ENCODE peak calls at places on chromosome 6, in ten cellular contexts. U, O, L, C, B, R, Z, P, H and E are unnamed samples.

GRCh38 chr6:166572370-166573261 is 13.9 kb downstream of the RAMACL start:
- DNase-seq in P (peak), Z (peak), O (no peak), C (no peak), B (no peak), U (peak), H (no peak), R (no peak), L (no peak), E (no peak)

GRCh38 chr6:12613819-12614218 is 102.7 kb upstream of the PHACTR1 start:
- DNase-seq in O (no peak), P (no peak), R (no peak), L (no peak), Z (no peak), B (no peak), C (no peak), H (no peak), U (peak), E (no peak)

GRCh38 chr6:72552938-72553337 is 68.9 kb upstream of the KCNQ5 start:
- DNase-seq in H (no peak), R (no peak), C (peak), O (no peak), B (no peak), P (peak), L (no peak), U (peak), Z (no peak), E (peak)

GRCh38 chr6:15376900-15377487 is 131.1 kb downstream of the JARID2 start:
- DNase-seq in L (no peak), B (no peak), P (no peak), C (no peak), H (no peak), U (no peak), Z (no peak), R (no peak), O (no peak), E (no peak)

GRCh38 chr6:72826744-72827438 is 205.0 kb downstream of the KCNQ5 start:
- DNase-seq in C (no peak), P (peak), O (no peak), L (no peak), U (peak), Z (no peak), B (no peak), H (no peak), R (no peak), E (peak)

GRCh38 chr6:131451330-131452195 is 121.5 kb upstream of the ARG1 start:
- DNase-seq in P (no peak), C (no peak), H (no peak), B (no peak), U (no peak), L (no peak), Z (no peak), O (no peak), R (no peak), E (no peak)

GRCh38 chr6:140045116-140045515 is 670.7 kb upstream of the CITED2 start:
- DNase-seq in R (no peak), U (no peak), O (no peak), P (no peak), B (no peak), Z (no peak), L (no peak), C (no peak), H (no peak), E (no peak)

GRCh38 chr6:26519359-26519758 is 18.8 kb upstream of the HMGN4 start:
- DNase-seq in C (no peak), H (no peak), O (no peak), L (no peak), P (no peak), Z (no peak), B (no peak), R (no peak), U (no peak), E (no peak)

GRCh38 chr6:32439708-32440214 is at the start of gene HLA-DRA:
- DNase-seq in P (peak), C (no peak), B (peak), Z (no peak), R (no peak), L (peak), U (peak), O (no peak), H (no peak), E (peak)

GRCh38 chr6:151036869-151037680 is 171.6 kb downstream of the MTHFD1L start:
- DNase-seq in Z (no peak), B (peak), U (no peak), C (no peak), H (no peak), O (no peak), L (no peak), P (peak), R (no peak), E (no peak)

GRCh38 chr6:83514877-83515466 is 2.6 kb downstream of the PRSS35 start:
- DNase-seq in H (no peak), U (peak), B (peak), P (peak), Z (peak), C (peak), O (no peak), L (peak), R (no peak), E (peak)

GRCh38 chr6:149328083-149328482 is 10.6 kb downstream of the TAB2 start:
- DNase-seq in B (no peak), L (no peak), Z (no peak), H (no peak), U (no peak), P (no peak), R (no peak), O (no peak), C (no peak), E (no peak)

GRCh38 chr6:140773276-140773675 is 1359.4 kb upstream of the GJE1 start:
- DNase-seq in C (no peak), L (no peak), H (no peak), B (no peak), U (no peak), O (no peak), Z (no peak), P (peak), R (no peak), E (no peak)

GRCh38 chr6:18110160-18110559 is 12.3 kb downstream of the NHLRC1 start:
- DNase-seq in H (no peak), O (no peak), R (no peak), B (no peak), C (no peak), Z (no peak), L (no peak), P (no peak), U (no peak), E (no peak)

GRCh38 chr6:168964138-168964892 is 289.3 kb downstream of the THBS2 start:
- DNase-seq in Z (no peak), B (no peak), C (no peak), R (no peak), P (peak), H (no peak), L (no peak), U (peak), O (no peak), E (peak)

GRCh38 chr6:136994782-136995181 is 50.0 kb downstream of the IL20RA start:
- DNase-seq in O (no peak), U (no peak), B (no peak), C (no peak), R (no peak), Z (no peak), L (no peak), P (no peak), H (no peak), E (no peak)

GRCh38 chr6:38933426-38933825 is 115.2 kb upstream of the GLP1R start:
- DNase-seq in C (no peak), O (no peak), L (peak), Z (peak), H (no peak), P (peak), R (no peak), B (no peak), U (peak), E (peak)

GRCh38 chr6:145815875-145816274 is 1.3 kb upstream of the FBXO30 start:
- DNase-seq in O (no peak), Z (no peak), L (no peak), H (no peak), R (no peak), C (no peak), P (peak), U (no peak), B (no peak), E (peak)

DNA sequence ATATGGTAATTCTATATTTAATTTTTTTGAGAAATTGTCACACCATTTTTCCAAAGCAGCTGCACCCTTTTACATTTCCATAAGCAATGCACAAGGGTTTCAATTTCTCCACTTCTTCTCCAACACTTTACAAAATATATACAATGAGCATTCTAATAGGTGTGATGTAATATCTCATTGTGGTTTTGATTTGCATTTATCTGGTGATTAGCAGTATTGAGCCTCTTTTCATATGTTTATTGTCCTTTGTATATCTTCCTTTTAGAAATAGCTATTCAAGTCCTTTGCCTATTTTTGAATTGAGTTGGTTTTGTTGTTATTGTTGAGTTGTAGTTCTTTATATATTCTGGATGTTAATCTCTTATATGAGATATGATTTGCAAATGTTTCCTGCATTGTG is 47.6 kb upstream of the HBS1L start:
- DNase-seq in O (no peak), Z (no peak), C (no peak), B (no peak), R (no peak), P (no peak), H (no peak), U (no peak), L (no peak), E (no peak)
- H3K4me3 ChIP-seq in O (no peak), Z (no peak), C (no peak), B (no peak), R (no peak), P (no peak), H (no peak), U (no peak), L (no peak), E (no peak)

DNA sequence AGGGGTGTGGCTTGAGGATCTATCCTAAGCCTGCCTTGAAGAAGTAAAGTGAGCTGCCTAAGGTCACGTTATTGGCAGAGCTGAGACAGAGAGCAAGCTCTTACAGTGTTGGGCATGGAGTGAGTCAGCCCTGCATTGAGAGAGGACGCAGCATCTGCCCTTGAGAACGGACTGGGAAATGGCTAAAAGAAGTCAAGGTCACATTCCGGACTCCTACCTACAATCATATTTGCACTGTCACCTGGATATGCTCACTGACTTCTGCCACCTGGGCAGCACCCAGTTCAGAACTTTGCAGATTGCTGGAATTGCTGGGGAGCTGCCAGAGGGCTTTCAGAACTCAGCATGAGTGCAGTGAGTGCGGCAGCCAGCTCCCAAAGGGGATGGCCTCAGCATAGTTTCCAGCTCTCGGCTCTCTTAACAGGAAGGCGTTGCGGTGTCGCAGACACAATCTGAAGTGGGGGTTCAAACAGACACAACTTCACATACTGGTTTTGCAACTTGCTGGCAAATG is 199.3 kb upstream of the SGK1 start:
- DNase-seq in R (no peak), H (no peak), P (peak), B (peak), O (peak), Z (peak), U (peak), L (no peak), C (peak), E (peak)
- H3K4me3 ChIP-seq in R (no peak), H (no peak), P (peak), B (no peak), O (peak), Z (peak), U (peak), L (no peak), C (no peak), E (peak)

DNA sequence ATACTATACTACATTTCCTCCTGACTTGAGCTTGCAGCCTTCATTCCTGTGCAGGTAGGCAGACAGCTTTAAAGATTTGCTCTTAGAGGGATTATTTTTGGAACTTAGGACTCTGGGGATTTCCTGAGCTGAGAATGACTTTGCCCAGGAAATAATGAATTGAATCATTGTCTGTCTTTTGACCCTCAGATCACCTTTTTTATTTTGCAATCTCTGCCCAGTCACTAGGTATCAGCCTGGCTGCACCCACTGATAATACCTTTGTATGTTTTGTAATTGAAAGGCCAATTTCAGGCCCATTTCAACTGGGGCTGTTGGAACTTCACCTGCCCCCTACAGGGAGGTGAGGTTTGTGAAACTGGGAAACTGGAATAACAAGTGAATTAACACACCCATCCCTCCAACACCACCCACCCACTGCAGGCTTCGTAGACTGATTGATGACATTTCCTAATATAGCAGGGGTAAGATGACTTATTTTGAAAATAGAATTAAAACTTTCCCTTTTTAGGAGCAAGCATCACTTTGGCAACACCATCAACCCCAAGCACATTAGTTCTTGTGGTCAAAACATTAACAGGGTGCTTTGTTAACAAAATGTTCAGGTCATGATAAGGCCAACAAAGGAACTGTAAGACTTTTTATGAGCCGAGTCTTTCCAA is 157.1 kb upstream of the CENPW start:
- DNase-seq in O (no peak), R (no peak), Z (no peak), C (no peak), B (no peak), L (no peak), H (no peak), P (peak), U (no peak), E (no peak)
- H3K4me3 ChIP-seq in O (no peak), R (no peak), Z (no peak), C (no peak), B (no peak), L (no peak), H (no peak), P (no peak), U (no peak), E (no peak)

GRCh38 chr6:45438156-45438555 is 60.4 kb upstream of the SUPT3H start:
- DNase-seq in P (peak), R (no peak), O (no peak), U (peak), Z (no peak), B (no peak), C (no peak), L (no peak), H (no peak), E (peak)
- H3K4me3 ChIP-seq in P (no peak), R (no peak), O (no peak), U (no peak), Z (no peak), B (no peak), C (no peak), L (no peak), H (no peak), E (peak)

DNA sequence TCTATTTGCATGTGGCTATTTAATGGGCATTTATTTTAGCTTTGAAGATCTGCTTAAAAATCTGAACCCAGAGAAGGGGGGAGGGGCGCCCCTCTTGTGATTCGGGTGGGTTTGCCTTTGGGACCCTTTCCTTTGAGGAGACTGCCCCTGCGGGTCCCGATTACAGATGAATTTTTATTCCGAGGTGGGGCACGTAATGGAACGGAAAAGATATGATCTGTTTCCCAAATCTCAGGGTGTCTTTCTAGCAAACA is 30.9 kb downstream of the TFAP2A start:
- DNase-seq in H (no peak), C (no peak), O (no peak), U (no peak), R (no peak), L (no peak), B (no peak), P (no peak), Z (no peak), E (no peak)
- H3K4me3 ChIP-seq in H (no peak), C (no peak), O (peak), U (no peak), R (no peak), L (no peak), B (no peak), P (no peak), Z (no peak), E (no peak)